ENCODE peak calls at places on chromosomes 13 and 19, in ten cellular contexts. D, X, O, B, F, I, M, J, P and E are unnamed samples.

GRCh38 chr13:42808572-42808971 is 27.2 kb downstream of the FAM216B start:
- DNase-seq in P (no peak), B (no peak), F (peak), X (no peak), J (no peak), M (no peak), O (no peak), D (no peak), I (no peak), E (no peak)

GRCh38 chr19:53102701-53103140 is 501 bp downstream of the ZNF160 start:
- DNase-seq in X (no peak), M (peak), I (peak), D (peak), P (peak), B (no peak), O (peak), F (peak), J (peak), E (peak)

GRCh38 chr19:42188665-42189064 is 28.8 kb downstream of the DEDD2 start:
- DNase-seq in D (no peak), O (no peak), J (no peak), M (no peak), F (no peak), I (no peak), B (no peak), X (no peak), P (no peak), E (no peak)

GRCh38 chr13:82833928-82834327 is 1048.3 kb downstream of the SLITRK1 start:
- DNase-seq in F (no peak), O (no peak), J (no peak), B (no peak), M (no peak), X (no peak), I (no peak), P (no peak), D (peak), E (no peak)

GRCh38 chr13:79336971-79337370 is 69.1 kb downstream of the RBM26 start:
- DNase-seq in F (no peak), M (no peak), J (no peak), P (no peak), I (no peak), X (no peak), O (no peak), B (no peak), D (no peak), E (no peak)

GRCh38 chr19:46579286-46579944 is 21.7 kb upstream of the CALM3 start:
- DNase-seq in P (no peak), J (no peak), I (no peak), D (no peak), X (no peak), O (no peak), F (no peak), M (peak), B (no peak), E (peak)

GRCh38 chr13:86757236-86757978 is 913.8 kb upstream of the SLITRK5 start:
- DNase-seq in I (no peak), J (no peak), D (peak), O (no peak), X (no peak), F (peak), M (no peak), B (no peak), P (no peak), E (no peak)

GRCh38 chr19:29375429-29376093 is 150.2 kb upstream of the VSTM2B start:
- DNase-seq in J (no peak), F (no peak), X (no peak), M (no peak), O (no peak), P (peak), B (no peak), I (no peak), D (no peak), E (peak)

GRCh38 chr19:39670998-39671397 is 15.3 kb downstream of the LGALS16 start:
- DNase-seq in I (no peak), O (no peak), D (no peak), M (no peak), X (no peak), B (no peak), J (no peak), P (no peak), F (no peak), E (no peak)

GRCh38 chr19:2051771-2052704 is 994 bp upstream of the MKNK2 start:
- DNase-seq in I (no peak), F (no peak), B (peak), X (no peak), D (no peak), P (peak), O (peak), J (no peak), M (no peak), E (no peak)

GRCh38 chr19:46221981-46222610 is 7.4 kb upstream of the IGFL1 start:
- DNase-seq in D (peak), I (no peak), P (no peak), O (peak), F (peak), M (peak), X (no peak), J (peak), B (no peak), E (no peak)

GRCh38 chr19:52786078-52786463 is 520 bp downstream of the ZNF600 start:
- DNase-seq in J (peak), P (no peak), X (no peak), F (no peak), B (no peak), O (peak), M (peak), I (no peak), D (no peak), E (no peak)

GRCh38 chr13:20425819-20426219 is 99.8 kb downstream of the CRYL1 start:
- DNase-seq in X (no peak), M (no peak), J (no peak), P (no peak), D (peak), I (no peak), O (no peak), F (no peak), B (no peak), E (no peak)

GRCh38 chr19:58338825-58339558 is 12.2 kb downstream of the ZSCAN22 start:
- DNase-seq in B (no peak), O (no peak), X (no peak), D (peak), M (peak), J (no peak), P (no peak), F (no peak), I (no peak), E (no peak)

GRCh38 chr13:27269114-27269665 is 1.4 kb upstream of the RASL11A start:
- DNase-seq in O (no peak), F (no peak), P (no peak), M (no peak), B (no peak), I (no peak), D (no peak), J (no peak), X (no peak), E (no peak)

GRCh38 chr13:73177911-73178565 is 119.2 kb downstream of the KLF5 start:
- DNase-seq in D (no peak), F (no peak), O (no peak), X (no peak), I (no peak), J (no peak), M (no peak), B (no peak), P (peak), E (no peak)

DNA sequence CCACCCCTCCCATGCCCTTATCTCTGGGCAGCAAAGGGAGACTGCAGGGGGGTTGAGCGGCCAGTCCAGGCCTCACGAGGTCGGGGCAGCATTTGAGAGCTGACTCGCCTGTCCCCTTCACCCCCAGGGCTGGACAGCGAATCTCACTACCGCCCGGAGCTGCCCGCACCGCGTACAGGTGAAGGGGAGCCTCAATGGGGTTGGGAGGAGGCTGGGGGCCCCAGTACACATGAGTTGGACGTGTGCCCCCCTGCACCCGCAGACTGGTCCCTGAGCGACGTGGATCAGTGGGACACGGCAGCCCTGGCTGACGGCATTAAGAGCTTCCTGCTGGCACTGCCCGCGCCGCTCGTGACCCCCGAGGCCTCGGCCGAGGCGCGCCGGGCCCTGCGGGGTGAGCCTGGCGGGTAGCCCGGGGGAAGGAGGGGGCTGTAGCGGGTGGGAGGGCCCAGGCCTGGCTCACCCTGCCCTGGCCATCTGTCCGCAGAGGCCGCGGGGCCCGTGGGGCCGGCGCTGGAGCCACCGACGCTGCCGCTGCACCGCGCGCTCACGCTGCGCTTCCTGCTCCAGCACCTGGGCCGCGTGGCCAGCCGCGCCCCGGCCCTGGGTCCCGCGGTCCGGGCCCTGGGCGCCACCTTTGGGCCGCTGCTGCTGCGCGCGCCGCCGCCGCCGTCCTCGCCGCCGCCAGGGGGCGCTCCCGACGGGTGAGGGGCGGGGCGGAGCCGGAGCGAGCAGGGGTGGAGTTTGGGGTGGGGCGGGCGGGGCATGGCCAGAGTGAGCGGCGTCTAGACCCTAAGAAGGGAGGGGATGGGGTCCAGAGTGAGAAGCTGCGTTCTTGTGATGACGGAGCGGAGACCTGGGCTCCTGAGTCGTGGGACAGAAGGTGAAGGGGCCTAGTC is 8.1 kb downstream of the PIK3R2 start:
- DNase-seq in X (no peak), J (peak), F (no peak), P (peak), O (peak), I (peak), D (peak), B (no peak), M (peak), E (peak)
- TF ChIP-seq CTCF in X (peak), J (peak), F (no peak), P (peak), O (peak), I (peak), D (peak), B (peak), M (no peak), E (peak)

DNA sequence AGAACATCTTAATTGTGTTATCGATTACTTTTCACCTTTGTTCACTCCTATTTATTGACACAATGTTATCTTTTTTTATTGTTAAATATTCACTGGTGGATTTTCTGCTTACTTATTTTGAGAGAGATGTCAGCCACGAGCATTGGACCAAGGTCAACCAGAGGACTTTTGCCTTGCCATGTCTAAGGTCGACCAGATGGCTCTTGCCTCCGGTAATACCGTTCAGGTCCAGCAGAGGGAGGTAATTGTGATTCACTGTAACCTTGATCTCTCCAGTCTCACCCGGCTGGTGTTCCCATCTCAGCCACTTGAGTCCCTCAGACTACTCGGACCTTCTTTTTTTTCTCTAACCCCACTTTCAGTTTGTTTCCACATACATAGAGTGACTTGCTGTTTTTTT is 1438.1 kb downstream of the UQCRFS1 start:
- DNase-seq in B (no peak), P (no peak), M (no peak), D (no peak), J (no peak), I (no peak), X (no peak), O (no peak), F (no peak), E (peak)
- TF ChIP-seq CTCF in B (peak), P (no peak), M (no peak), D (peak), J (peak), I (peak), X (no peak), O (no peak), F (peak), E (no peak)

DNA sequence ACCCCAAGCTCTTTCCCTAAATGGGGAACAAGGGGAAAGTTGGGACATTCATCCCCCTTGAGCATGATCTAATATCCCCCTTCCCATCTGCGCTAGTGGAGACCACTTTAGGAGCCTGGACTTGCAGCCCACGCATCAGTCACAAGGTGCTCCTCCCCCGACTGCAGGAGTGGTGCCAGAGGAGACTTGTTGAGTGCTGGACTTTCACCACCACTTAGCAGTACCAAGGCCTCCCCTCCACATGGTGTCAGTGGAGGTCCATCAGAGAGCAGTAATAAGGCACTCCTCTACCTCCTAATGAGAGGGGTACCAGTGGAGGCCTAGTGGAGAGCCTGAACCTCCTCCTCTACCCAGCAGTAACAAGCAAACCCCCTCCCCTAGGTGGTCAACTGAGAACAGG is 22.5 kb downstream of the CAB39L start:
- DNase-seq in O (no peak), I (peak), F (no peak), D (no peak), P (no peak), M (no peak), X (no peak), B (peak), J (no peak), E (no peak)
- TF ChIP-seq CTCF in O (no peak), I (no peak), F (no peak), D (no peak), P (no peak), M (no peak), X (no peak), B (peak), J (no peak), E (no peak)

GRCh38 chr19:15436012-15436825 is 13.5 kb downstream of the WIZ start:
- DNase-seq in B (no peak), I (no peak), D (peak), M (no peak), J (no peak), O (no peak), P (no peak), X (no peak), F (peak), E (no peak)

GRCh38 chr19:15438577-15438976 is 11.2 kb downstream of the WIZ start:
- DNase-seq in M (no peak), P (no peak), J (no peak), X (no peak), B (no peak), F (no peak), I (no peak), D (no peak), O (no peak), E (no peak)

GRCh38 chr19:15436826-15437110 is 13.0 kb downstream of the WIZ start:
- DNase-seq in F (no peak), I (no peak), B (no peak), J (no peak), P (no peak), D (no peak), O (no peak), M (no peak), X (no peak), E (no peak)

GRCh38 chr19:15438124-15438496 is 11.6 kb downstream of the WIZ start:
- DNase-seq in J (no peak), M (no peak), D (no peak), O (no peak), P (no peak), I (no peak), X (no peak), B (no peak), F (no peak), E (no peak)

GRCh38 chr19:15437355-15438123 is 12.2 kb downstream of the WIZ start:
- DNase-seq in M (no peak), I (no peak), O (peak), X (no peak), F (peak), P (no peak), B (no peak), D (peak), J (no peak), E (no peak)
- TF ChIP-seq CTCF in M (no peak), I (no peak), O (peak), X (no peak), F (no peak), P (no peak), B (no peak), D (peak), J (no peak), E (no peak)

GRCh38 chr19:28292822-28293500 is 920.0 kb downstream of the UQCRFS1 start:
- DNase-seq in X (no peak), I (no peak), B (no peak), J (no peak), D (no peak), O (no peak), M (no peak), P (no peak), F (no peak), E (no peak)

GRCh38 chr19:28290963-28291657 is 921.8 kb downstream of the UQCRFS1 start:
- DNase-seq in O (no peak), M (no peak), I (no peak), D (no peak), P (no peak), B (no peak), F (no peak), J (no peak), X (no peak), E (no peak)

GRCh38 chr19:28288850-28289249 is 924.1 kb downstream of the UQCRFS1 start:
- DNase-seq in M (no peak), B (no peak), P (peak), F (peak), J (no peak), D (peak), X (no peak), O (peak), I (no peak), E (no peak)

GRCh38 chr19:28291874-28292273 is 921.1 kb downstream of the UQCRFS1 start:
- DNase-seq in M (no peak), P (no peak), O (no peak), F (no peak), D (no peak), B (no peak), X (no peak), I (no peak), J (no peak), E (no peak)

GRCh38 chr19:28289294-28290063 is 923.5 kb downstream of the UQCRFS1 start:
- DNase-seq in B (no peak), M (no peak), P (peak), O (no peak), D (peak), F (peak), X (no peak), I (no peak), J (no peak), E (no peak)
- TF ChIP-seq CTCF in B (no peak), M (no peak), P (no peak), O (no peak), D (no peak), F (no peak), X (no peak), I (no peak), J (no peak), E (no peak)

DNA sequence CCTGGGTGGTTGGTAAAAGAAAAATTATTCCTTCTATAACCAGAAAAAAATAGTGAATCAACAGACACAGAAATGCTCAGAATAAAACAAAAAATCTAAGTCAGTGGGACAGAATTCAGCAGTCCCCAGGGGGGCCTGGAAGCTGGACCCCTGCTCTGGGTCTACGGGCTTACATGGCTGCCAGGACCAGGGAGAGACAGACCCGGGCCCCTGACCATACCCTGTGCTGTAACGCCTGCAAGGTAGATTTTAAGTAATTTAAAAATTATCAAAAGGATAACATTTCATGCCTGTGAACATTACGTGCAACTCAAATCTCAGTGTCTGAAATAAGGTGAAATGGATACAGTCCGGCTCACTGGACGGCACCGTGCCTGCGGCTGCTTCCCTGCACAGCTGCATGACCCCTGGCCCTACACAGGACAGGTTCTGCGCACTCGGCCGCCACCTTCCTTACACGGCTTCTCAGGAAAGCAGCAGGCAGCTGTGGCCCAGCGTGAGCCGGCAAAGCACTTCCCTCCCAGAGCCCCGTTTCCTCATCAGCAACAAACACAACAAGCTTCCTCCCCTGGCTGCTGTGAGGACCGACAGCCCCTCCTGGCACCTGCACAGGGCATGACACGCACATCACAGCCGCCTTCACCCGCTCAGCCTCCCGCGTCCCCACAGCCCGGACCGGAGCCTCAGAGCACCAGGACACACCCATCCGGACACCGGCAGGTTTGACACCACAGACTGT is 22.2 kb downstream of the RASA3 start:
- DNase-seq in F (no peak), M (no peak), P (no peak), X (no peak), I (peak), O (peak), J (peak), D (no peak), B (no peak), E (no peak)
- TF ChIP-seq CTCF in F (no peak), M (no peak), P (no peak), X (no peak), I (peak), O (no peak), J (peak), D (no peak), B (peak), E (peak)

DNA sequence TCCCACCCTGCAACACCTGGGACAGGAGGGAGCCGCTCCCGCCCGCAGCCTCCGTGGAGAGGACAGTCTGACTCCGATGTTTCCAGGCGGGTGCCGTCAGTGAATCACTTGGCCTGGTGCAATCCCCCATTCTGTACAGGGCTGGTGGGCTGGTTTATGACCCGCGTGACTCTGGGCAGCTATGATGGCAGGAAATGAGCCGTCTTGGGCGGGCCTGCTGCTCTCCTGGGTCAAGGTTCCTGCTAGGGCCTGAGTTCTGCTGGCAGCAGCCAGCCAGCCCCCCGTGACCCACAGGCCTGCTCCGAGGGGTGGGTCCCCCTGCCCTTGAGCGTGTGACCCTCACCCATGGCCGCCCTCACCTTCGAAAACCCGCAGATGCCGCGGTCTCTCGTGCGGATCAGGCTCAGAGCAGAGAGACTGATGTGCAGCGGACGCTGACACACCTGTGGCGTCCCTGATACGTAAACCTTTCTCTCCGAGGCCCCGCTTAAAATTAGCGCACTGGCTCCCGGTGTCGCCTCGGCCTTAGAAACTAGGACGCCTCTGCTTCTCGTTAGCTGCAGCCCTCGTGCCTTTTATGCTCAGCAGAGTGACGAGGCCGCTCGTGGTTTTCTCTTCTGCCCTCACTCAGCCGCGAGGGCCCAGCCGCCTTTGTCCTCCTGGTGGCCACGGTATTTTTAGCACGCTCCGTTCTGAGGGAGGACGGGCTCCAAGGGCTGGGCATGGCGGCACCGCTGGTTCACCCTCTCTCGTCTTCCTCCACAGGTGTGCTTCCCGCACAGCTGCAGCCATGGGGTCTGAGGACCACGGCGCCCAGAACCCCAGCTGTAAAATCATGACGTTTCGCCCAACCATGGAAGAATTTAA is 63.4 kb downstream of the KDM4B start:
- DNase-seq in X (no peak), B (no peak), O (no peak), F (no peak), D (no peak), P (no peak), I (no peak), J (no peak), M (peak), E (no peak)
- TF ChIP-seq CTCF in X (no peak), B (no peak), O (no peak), F (no peak), D (no peak), P (no peak), I (no peak), J (no peak), M (no peak), E (no peak)